ENCODE peak calls at places on chromosomes 2 and 18, in ten cellular contexts. L is transverse colon, T is GM23338, B is H1, S is spleen, Q is HCT116, C is stomach, F is Panc1, X is SK-N-SH, A is breast epithelium. E is an unnamed sample.
A peak's percentile ranks its signal among the peaks of the same experiment; 100 is the strongest.

GRCh38 chr2:112229365-112229764 is 25.5 kb downstream of the ZC3H8 start:
- DNase-seq in L (no peak), T (no peak), B (no peak), S (no peak), Q (no peak), C (no peak), F (no peak), X (no peak), A (no peak), E (no peak)

GRCh38 chr2:135792401-135793152 is 44.4 kb downstream of the LCT start:
- DNase-seq in L (no peak), T (no peak), B (no peak), S (no peak), Q (no peak), C (no peak), F (no peak), X (no peak), A (no peak), E (no peak)

GRCh38 chr2:10753876-10754275 is 32.4 kb downstream of the ATP6V1C2 start:
- DNase-seq in L (no peak), T (no peak), B (no peak), S (peak; percentile 41), Q (no peak), C (no peak), F (no peak), X (no peak), A (no peak), E (no peak)

GRCh38 chr18:56565596-56566355 is 72.6 kb downstream of the TXNL1 start:
- DNase-seq in L (no peak), T (no peak), B (no peak), S (no peak), Q (no peak), C (no peak), F (no peak), X (peak; percentile 27), A (no peak), E (no peak)

GRCh38 chr2:101704046-101704466 is 6.5 kb downstream of the MAP4K4 start:
- DNase-seq in L (no peak), T (no peak), B (no peak), S (no peak), Q (no peak), C (no peak), F (no peak), X (no peak), A (no peak), E (peak; percentile 82)

GRCh38 chr2:1556776-1557466 is 143.7 kb downstream of the TPO start:
- DNase-seq in L (no peak), T (no peak), B (no peak), S (peak; percentile 64), Q (no peak), C (no peak), F (no peak), X (no peak), A (no peak), E (no peak)

GRCh38 chr2:38428940-38429339 is 51.9 kb upstream of the ATL2 start:
- DNase-seq in L (no peak), T (no peak), B (no peak), S (no peak), Q (no peak), C (no peak), F (no peak), X (no peak), A (no peak), E (no peak)

GRCh38 chr2:29295843-29296242 is 180.6 kb downstream of the CLIP4 start:
- DNase-seq in L (no peak), T (peak; percentile 26), B (no peak), S (no peak), Q (peak; percentile 18), C (no peak), F (no peak), X (peak; percentile 54), A (no peak), E (no peak)

GRCh38 chr2:100244881-100245605 is 77.3 kb downstream of the LONRF2 start:
- DNase-seq in L (no peak), T (no peak), B (no peak), S (peak; percentile 20), Q (no peak), C (no peak), F (no peak), X (no peak), A (no peak), E (no peak)

GRCh38 chr2:219270055-219270372 is 9.2 kb upstream of the DNAJB2 start:
- DNase-seq in L (no peak), T (no peak), B (no peak), S (no peak), Q (no peak), C (no peak), F (no peak), X (no peak), A (no peak), E (no peak)

GRCh38 chr18:63470751-63471150 is 6.0 kb upstream of the SERPINB5 start:
- DNase-seq in L (no peak), T (no peak), B (no peak), S (no peak), Q (no peak), C (no peak), F (no peak), X (no peak), A (no peak), E (no peak)
- TF ChIP-seq POLR2AphosphoS5 in L (no peak), T (no peak), B (no peak), S (no peak), Q (no peak), C (no peak), F (no peak), X (no peak), A (no peak), E (no peak)

GRCh38 chr2:47127862-47128543 is 27.1 kb downstream of the STPG4 start:
- DNase-seq in L (no peak), T (peak; percentile 11), B (no peak), S (no peak), Q (no peak), C (no peak), F (no peak), X (no peak), A (no peak), E (no peak)
- TF ChIP-seq CTCF in L (no peak), T (peak; percentile 58), B (peak; percentile 35), S (no peak), Q (no peak), C (no peak), F (no peak), X (no peak), A (no peak), E (no peak)

GRCh38 chr2:124908411-124908810 is 883.3 kb downstream of the CNTNAP5 start:
- DNase-seq in L (no peak), T (no peak), B (no peak), S (no peak), Q (no peak), C (no peak), F (no peak), X (no peak), A (no peak), E (no peak)
- TF ChIP-seq POLR2AphosphoS5 in L (no peak), T (no peak), B (no peak), S (no peak), Q (no peak), C (no peak), F (no peak), X (no peak), A (no peak), E (no peak)

GRCh38 chr18:31819925-31820229 is 59.2 kb upstream of the SLC25A52 start:
- DNase-seq in L (no peak), T (no peak), B (no peak), S (no peak), Q (no peak), C (no peak), F (no peak), X (no peak), A (no peak), E (no peak)
- TF ChIP-seq CTCF in L (no peak), T (no peak), B (no peak), S (no peak), Q (no peak), C (no peak), F (peak; percentile 30), X (no peak), A (no peak), E (no peak)

DNA sequence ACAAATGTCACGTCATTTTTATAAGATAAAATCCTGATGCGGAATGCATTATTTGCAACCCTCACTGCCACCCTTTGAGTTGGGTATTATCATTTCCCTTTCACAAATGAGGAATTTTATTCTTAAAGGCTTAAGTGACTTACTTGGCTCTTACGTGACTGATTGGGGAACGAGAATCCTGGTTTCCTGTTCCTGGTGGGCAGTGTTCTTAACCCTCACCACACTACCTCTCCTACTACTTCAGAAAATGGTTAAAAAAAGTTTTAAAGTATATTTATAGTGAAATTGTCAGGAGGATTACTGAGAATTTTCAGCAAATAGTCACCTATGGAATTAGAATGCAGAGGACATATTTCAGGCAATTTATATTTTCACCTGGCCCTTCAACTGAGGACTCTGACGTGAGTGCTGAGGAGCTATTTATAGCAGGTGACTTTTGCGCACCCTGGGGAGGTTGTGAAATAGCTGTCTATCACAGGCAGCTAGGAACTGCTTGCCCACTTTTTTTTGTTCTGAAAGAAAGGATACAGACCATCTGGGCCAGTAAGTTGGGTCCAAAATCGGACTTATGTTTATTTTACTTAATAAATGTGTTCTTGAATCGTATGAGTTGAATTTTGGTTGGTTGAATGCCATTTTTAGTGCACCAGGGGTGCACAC is 18.7 kb upstream of the RASGRP3 start:
- DNase-seq in L (no peak), T (no peak), B (no peak), S (no peak), Q (no peak), C (no peak), F (no peak), X (no peak), A (no peak), E (peak; percentile 70)
- TF ChIP-seq POLR2AphosphoS5 in L (no peak), T (no peak), B (no peak), S (no peak), Q (no peak), C (no peak), F (no peak), X (no peak), A (no peak), E (no peak)

GRCh38 chr18:76657911-76658475 is 163.0 kb upstream of the ZNF516 start:
- DNase-seq in L (no peak), T (no peak), B (no peak), S (no peak), Q (no peak), C (no peak), F (no peak), X (no peak), A (no peak), E (no peak)

GRCh38 chr18:76660571-76661192 is 161.7 kb upstream of the ZNF236 start:
- DNase-seq in L (no peak), T (no peak), B (no peak), S (no peak), Q (no peak), C (no peak), F (no peak), X (no peak), A (no peak), E (no peak)

GRCh38 chr18:76656925-76657324 is 161.9 kb upstream of the ZNF516 start:
- DNase-seq in L (no peak), T (no peak), B (no peak), S (no peak), Q (no peak), C (no peak), F (no peak), X (peak; percentile 48), A (no peak), E (no peak)

GRCh38 chr18:76657428-76657827 is 162.4 kb upstream of the ZNF516 start:
- DNase-seq in L (no peak), T (peak; percentile 19), B (no peak), S (no peak), Q (no peak), C (no peak), F (no peak), X (peak; percentile 46), A (no peak), E (no peak)

GRCh38 chr18:76658627-76659026 is 163.6 kb upstream of the ZNF516 start:
- DNase-seq in L (no peak), T (peak; percentile 87), B (peak; percentile 83), S (no peak), Q (no peak), C (no peak), F (no peak), X (peak; percentile 37), A (no peak), E (no peak)
- TF ChIP-seq CTCF in L (no peak), T (peak; percentile 86), B (peak; percentile 86), S (no peak), Q (peak; percentile 24), C (no peak), F (peak; percentile 77), X (peak; percentile 19), A (no peak), E (no peak)

E was measured in sigmoid colon.